ENCODE peak calls at places on chromosomes 12 and 14, in eight cellular contexts. T is CD8-positive, alpha-beta memory T cell; I is IMR-90; N is GM23338; G is tibial nerve; Y is SJSA1; J is HL-60; V is mesendoderm. C is an unnamed sample.

GRCh38 chr12:14167005-14167628 is 185.7 kb upstream of the GRIN2B start:
- DNase-seq in Y (peak; percentile 41), V (peak; percentile 69), G (peak; percentile 62), N (peak; percentile 75), I (peak; percentile 41), J (peak; percentile 8), T (no peak), C (peak; percentile 87)

GRCh38 chr12:125892276-125892675 is 827.0 kb downstream of the AACS start:
- DNase-seq in Y (no peak), G (no peak), I (no peak), V (no peak), J (no peak), T (no peak), N (no peak), C (no peak)

GRCh38 chr14:64971452-64971889 is 665 bp downstream of the RAB15 start:
- DNase-seq in J (no peak), V (no peak), Y (no peak), G (no peak), N (peak; percentile 38), I (no peak), T (peak; percentile 42), C (no peak)

GRCh38 chr12:121576851-121577391 is 3.9 kb downstream of the KDM2B start:
- DNase-seq in V (peak; percentile 97), Y (peak; percentile 83), T (no peak), G (peak; percentile 10), N (peak; percentile 92), I (peak; percentile 95), J (no peak), C (no peak)

GRCh38 chr12:39763894-39764176 is 144.2 kb upstream of the ABCD2 start:
- DNase-seq in Y (no peak), N (peak; percentile 21), J (no peak), I (no peak), G (no peak), T (no peak), V (no peak), C (no peak)

GRCh38 chr14:89720741-89721315 is 233.7 kb downstream of the EFCAB11 start:
- DNase-seq in N (peak; percentile 40), V (no peak), G (peak; percentile 14), J (peak; percentile 97), T (peak; percentile 89), I (no peak), Y (no peak), C (peak; percentile 47)

GRCh38 chr14:69612014-69612758 is 790 bp downstream of the SUSD6 start:
- DNase-seq in Y (peak; percentile 47), J (no peak), N (peak; percentile 61), T (peak; percentile 62), V (peak; percentile 49), G (peak; percentile 13), I (peak; percentile 23), C (peak; percentile 87)

GRCh38 chr14:55512421-55512820 is 67.6 kb upstream of the KTN1 start:
- DNase-seq in G (no peak), T (no peak), J (no peak), V (no peak), N (no peak), I (peak; percentile 37), Y (no peak), C (no peak)

GRCh38 chr12:39723831-39724230 is 104.2 kb upstream of the ABCD2 start:
- DNase-seq in Y (no peak), G (no peak), T (no peak), J (no peak), I (no peak), V (peak; percentile 34), N (no peak), C (peak; percentile 66)

GRCh38 chr12:1083888-1084262 is 92.9 kb downstream of the ERC1 start:
- DNase-seq in T (no peak), Y (no peak), J (no peak), V (peak; percentile 57), I (peak; percentile 69), G (peak; percentile 40), N (peak; percentile 43), C (peak; percentile 73)

GRCh38 chr12:117363953-117364486 is 2.6 kb upstream of the NOS1 start:
- DNase-seq in V (peak; percentile 52), I (no peak), T (no peak), G (no peak), J (no peak), Y (peak; percentile 33), N (peak; percentile 65), C (no peak)

GRCh38 chr14:99518441-99519346 is 37.5 kb downstream of the CCNK start:
- DNase-seq in V (peak; percentile 63), G (peak; percentile 70), I (peak; percentile 32), N (peak; percentile 81), T (peak; percentile 85), Y (peak; percentile 57), J (peak; percentile 42), C (peak; percentile 92)

GRCh38 chr12:109727039-109727723 is 13.6 kb downstream of the FAM222A start:
- DNase-seq in G (no peak), Y (no peak), T (peak; percentile 29), N (no peak), V (no peak), J (no peak), I (no peak), C (no peak)

GRCh38 chr14:69719501-69719951 is 47.4 kb upstream of the SRSF5 start:
- DNase-seq in G (peak; percentile 58), N (no peak), J (no peak), T (no peak), Y (no peak), V (no peak), I (peak; percentile 98), C (no peak)

GRCh38 chr14:67575684-67576083 is 24.4 kb downstream of the PIGH start:
- DNase-seq in V (no peak), Y (no peak), I (no peak), J (no peak), T (no peak), N (no peak), G (no peak), C (no peak)

GRCh38 chr12:106220561-106220960 is 27.3 kb downstream of the CKAP4 start:
- DNase-seq in I (no peak), G (no peak), Y (no peak), J (no peak), N (no peak), V (no peak), T (no peak), C (no peak)

GRCh38 chr12:68290126-68290525 is 36.7 kb upstream of the IL22 start:
- DNase-seq in T (no peak), G (no peak), V (peak; percentile 56), Y (no peak), I (no peak), J (no peak), N (no peak), C (no peak)

DNA sequence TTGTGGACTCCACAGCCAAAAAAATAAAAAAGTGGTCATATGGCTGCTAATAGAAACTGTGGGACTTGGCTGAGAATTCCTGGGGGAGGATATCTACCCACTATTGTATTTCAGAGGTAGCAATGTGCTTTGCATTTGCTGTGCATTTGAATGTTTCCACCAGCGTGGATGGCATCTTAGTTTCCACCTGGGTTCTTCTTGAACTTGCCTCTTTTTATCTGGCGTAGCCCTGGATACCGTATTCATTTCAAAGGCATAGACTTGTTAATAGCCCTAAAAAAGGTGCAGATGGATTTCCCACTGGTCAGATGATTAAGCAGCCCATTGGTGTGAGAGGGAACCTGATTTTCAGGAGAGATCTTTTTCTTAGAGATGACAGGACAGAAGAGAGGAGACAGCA is 1.9 kb upstream of the MYF5 start:
- DNase-seq in I (no peak), G (no peak), Y (no peak), N (peak; percentile 16), V (peak; percentile 23), T (no peak), J (no peak), C (no peak)
- H3K27ac ChIP-seq in I (no peak overlapping the region), G (no peak overlapping the region), Y (no peak overlapping the region), N (no peak overlapping the region), V (no peak overlapping the region), T (no peak overlapping the region), J (no peak overlapping the region), C (no peak overlapping the region)

GRCh38 chr14:42200951-42201350 is 594.3 kb downstream of the LRFN5 start:
- DNase-seq in T (no peak), Y (no peak), J (no peak), G (no peak), I (no peak), N (no peak), V (peak; percentile 10), C (peak; percentile 60)
- H3K27ac ChIP-seq in T (no peak overlapping the region), Y (no peak overlapping the region), J (no peak overlapping the region), G (no peak overlapping the region), I (no peak overlapping the region), N (no peak overlapping the region), V (no peak overlapping the region), C (no peak overlapping the region)

GRCh38 chr14:50790568-50790967 is 40.4 kb downstream of the NIN start:
- DNase-seq in V (no peak), T (no peak), J (no peak), G (no peak), I (peak; percentile 70), Y (no peak), N (no peak), C (no peak)

GRCh38 chr14:50786821-50787464 is 44.0 kb downstream of the NIN start:
- DNase-seq in V (no peak), N (no peak), I (no peak), G (no peak), Y (no peak), T (no peak), J (no peak), C (no peak)

GRCh38 chr14:50783542-50783941 is 47.4 kb downstream of the NIN start:
- DNase-seq in I (no peak), J (no peak), T (no peak), V (no peak), Y (no peak), N (no peak), G (no peak), C (no peak)

GRCh38 chr14:50784683-50785505 is 46.1 kb downstream of the NIN start:
- DNase-seq in I (no peak), V (no peak), Y (no peak), J (no peak), T (no peak), G (no peak), N (no peak), C (no peak)

DNA sequence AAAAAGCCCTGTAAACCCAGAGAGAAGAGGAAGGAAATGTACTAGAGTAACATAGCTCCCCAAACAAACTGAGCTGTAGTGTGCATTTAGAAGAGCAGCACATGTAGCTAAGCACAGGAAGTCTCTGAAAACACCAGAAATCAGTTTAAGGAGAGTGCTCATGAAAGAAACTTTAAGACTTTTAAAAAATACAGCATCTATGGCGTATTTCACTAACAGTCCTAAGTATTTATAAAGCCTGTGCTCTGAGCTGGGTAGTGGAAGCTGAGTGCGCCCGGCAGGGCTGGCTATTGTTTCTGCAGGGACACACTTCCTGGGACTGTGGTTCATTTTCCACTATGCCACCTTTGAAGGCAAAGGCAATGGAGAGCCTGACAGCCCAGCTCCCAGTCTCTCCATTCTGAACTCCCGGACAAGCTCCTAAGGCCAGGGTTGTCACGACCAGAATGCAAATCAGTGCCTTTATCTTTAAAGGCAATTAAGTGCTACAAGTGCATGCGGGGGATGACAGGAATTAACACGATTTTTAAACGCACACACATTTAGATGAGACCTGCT is 45.4 kb downstream of the NIN start:
- DNase-seq in V (peak; percentile 78), T (no peak), I (no peak), N (peak; percentile 25), Y (no peak), G (no peak), J (no peak), C (no peak)
- H3K27ac ChIP-seq in V (peak overlapping the region; percentile 66), T (no peak overlapping the region), I (no peak overlapping the region), N (peak overlapping the region; percentile 2), Y (no peak overlapping the region), G (no peak overlapping the region), J (no peak overlapping the region), C (no peak overlapping the region)

GRCh38 chr14:106666341-106666740 is 1140.0 kb downstream of the TMEM121 start:
- DNase-seq in V (no peak), J (no peak), T (no peak), I (no peak), Y (no peak), G (no peak), N (no peak), C (no peak)
- H3K27ac ChIP-seq in V (no peak overlapping the region), J (no peak overlapping the region), T (no peak overlapping the region), I (no peak overlapping the region), Y (no peak overlapping the region), G (no peak overlapping the region), N (no peak overlapping the region), C (no peak overlapping the region)